ENCODE peak calls at places on chromosomes 3 and 15, in six cellular contexts. A, B, O, W, U and K are unnamed samples.

GRCh38 chr3:184261270-184262165 is at the start of gene CAMK2N2:
- DNase-seq in U (peak; percentile 37), W (peak; percentile 95), A (peak; percentile 83), B (peak; percentile 80), O (no peak), K (peak; percentile 70)

GRCh38 chr15:48283361-48284157 is 47.7 kb upstream of the DUT start:
- DNase-seq in W (no peak), O (no peak), U (no peak), A (no peak), B (no peak), K (no peak)

GRCh38 chr15:64686130-64686735 is 89.2 kb downstream of the RBPMS2 start:
- DNase-seq in W (peak; percentile 75), U (peak; percentile 74), B (peak; percentile 65), A (peak; percentile 67), O (no peak), K (peak; percentile 34)

GRCh38 chr3:34216713-34217346 is 418.4 kb downstream of the PDCD6IP start:
- DNase-seq in U (no peak), A (no peak), B (no peak), O (no peak), W (no peak), K (no peak)

GRCh38 chr3:133494469-133494868 is 79.0 kb upstream of the CDV3 start:
- DNase-seq in A (peak; percentile 28), U (peak; percentile 23), B (no peak), W (peak; percentile 89), O (no peak), K (no peak)

GRCh38 chr15:81375461-81375860 is 1.4 kb upstream of the TMC3 start:
- DNase-seq in U (no peak), W (no peak), B (no peak), O (no peak), A (no peak), K (no peak)

GRCh38 chr3:16548721-16549120 is 35.2 kb upstream of the RFTN1 start:
- DNase-seq in A (no peak), B (peak; percentile 87), W (no peak), O (peak; percentile 92), U (peak; percentile 88), K (peak; percentile 93)

GRCh38 chr3:13012228-13012691 is 61.0 kb downstream of the IQSEC1 start:
- DNase-seq in O (no peak), B (no peak), W (no peak), U (no peak), A (no peak), K (no peak)

GRCh38 chr3:51082363-51082762 is 302.7 kb upstream of the MANF start:
- DNase-seq in U (no peak), O (no peak), W (no peak), B (no peak), A (no peak), K (no peak)

GRCh38 chr3:53252105-53252946 is 3.5 kb downstream of the TKT start:
- DNase-seq in B (no peak), O (no peak), A (no peak), U (no peak), W (no peak), K (no peak)

GRCh38 chr3:53255360-53255774 is 455 bp downstream of the TKT start:
- DNase-seq in W (no peak), U (no peak), O (no peak), A (no peak), B (no peak), K (peak; percentile 26)

GRCh38 chr3:53254810-53255359 is 937 bp downstream of the TKT start:
- DNase-seq in W (peak; percentile 88), O (peak; percentile 52), A (no peak), B (peak; percentile 71), U (peak; percentile 51), K (peak; percentile 68)

GRCh38 chr3:53254190-53254809 is 1.5 kb downstream of the TKT start:
- DNase-seq in O (peak; percentile 11), U (peak; percentile 21), B (peak; percentile 38), A (no peak), W (no peak), K (peak; percentile 20)

GRCh38 chr3:53253707-53254106 is 2.1 kb downstream of the TKT start:
- DNase-seq in B (no peak), U (peak; percentile 13), A (no peak), W (no peak), O (peak; percentile 19), K (no peak)
- TF ChIP-seq CTCF in B (no peak), U (no peak), A (no peak), W (no peak), O (no peak), K (no peak)

GRCh38 chr3:9825461-9826040 is 15.5 kb downstream of the TTLL3 start:
- DNase-seq in A (no peak), U (no peak), W (no peak), O (no peak), B (no peak), K (no peak)

GRCh38 chr3:9831253-9831652 is 12.6 kb downstream of the RPUSD3 start:
- DNase-seq in A (no peak), O (no peak), B (no peak), U (no peak), W (no peak), K (no peak)

GRCh38 chr3:9828801-9829755 is 14.7 kb downstream of the RPUSD3 start:
- DNase-seq in A (no peak), U (no peak), B (no peak), W (no peak), O (no peak), K (no peak)

GRCh38 chr3:9826815-9827574 is 16.8 kb downstream of the RPUSD3 start:
- DNase-seq in B (peak; percentile 63), U (peak; percentile 30), O (no peak), W (peak; percentile 84), A (peak; percentile 44), K (no peak)
- TF ChIP-seq CTCF in B (peak; percentile 59), U (peak; percentile 28), O (peak; percentile 64), W (peak; percentile 73), A (peak; percentile 46), K (peak; percentile 25)

GRCh38 chr15:59632714-59633113 is 21.1 kb downstream of the GCNT3 start:
- DNase-seq in O (no peak), U (peak; percentile 5), A (peak; percentile 54), B (peak; percentile 28), W (peak; percentile 86), K (no peak)
- TF ChIP-seq CTCF in O (peak; percentile 56), U (peak; percentile 52), A (peak; percentile 63), B (peak; percentile 37), W (peak; percentile 80), K (peak; percentile 43)

GRCh38 chr15:63374686-63375520 is 6.7 kb downstream of the CA12 start:
- DNase-seq in W (no peak), B (peak; percentile 53), O (peak; percentile 50), A (no peak), U (peak; percentile 83), K (peak; percentile 70)
- TF ChIP-seq CTCF in W (no peak), B (no peak), O (no peak), A (no peak), U (no peak), K (no peak)

DNA sequence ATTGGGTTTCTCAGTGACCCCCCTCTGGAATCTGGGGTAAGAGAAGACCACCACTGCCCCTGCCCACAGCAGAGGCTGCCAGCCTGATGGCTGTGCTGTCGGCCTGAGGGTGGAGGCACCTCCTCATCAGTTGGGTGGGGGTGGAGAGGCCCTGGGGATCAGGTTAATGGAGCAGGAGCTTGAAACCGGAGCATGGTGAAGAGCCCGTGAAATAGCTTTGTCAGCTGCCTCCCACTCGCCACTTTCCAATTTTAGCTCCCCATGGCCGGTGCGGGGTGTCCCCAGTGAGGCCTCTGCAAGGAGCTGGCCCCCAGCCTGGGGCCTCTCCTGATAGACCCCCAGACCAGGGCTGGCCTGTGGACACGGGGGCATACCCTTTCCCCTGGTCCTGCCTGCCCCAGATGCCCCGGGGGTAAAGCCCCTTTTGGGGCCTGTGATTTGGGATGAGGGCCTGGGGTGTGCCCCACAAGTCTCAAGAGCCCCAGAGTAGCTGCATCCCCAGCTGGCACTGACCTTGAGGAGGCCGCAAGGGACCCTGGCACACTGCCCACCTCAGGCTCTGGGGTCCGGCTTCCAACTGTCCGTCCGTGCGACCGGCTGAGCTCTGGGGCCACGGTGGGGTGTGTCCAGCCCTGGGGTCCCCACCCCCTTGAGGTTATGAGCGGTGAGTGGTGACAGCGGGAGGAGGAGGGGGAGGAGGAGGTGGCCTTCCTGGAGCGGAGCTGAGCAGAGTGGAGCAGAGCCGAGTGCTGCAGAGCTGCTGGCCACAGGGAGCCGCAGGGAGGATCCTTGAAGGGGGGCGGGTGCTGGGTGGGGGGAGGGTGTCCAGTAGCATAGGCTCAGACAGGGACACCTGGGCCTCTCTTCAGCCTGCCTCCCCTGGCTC is at the start of gene HHATL:
- DNase-seq in W (no peak), O (no peak), B (no peak), U (no peak), A (no peak), K (no peak)
- TF ChIP-seq CTCF in W (no peak), O (no peak), B (no peak), U (no peak), A (no peak), K (no peak)

GRCh38 chr3:107753494-107753893 is 230.7 kb downstream of the BBX start:
- DNase-seq in A (peak; percentile 5), O (peak; percentile 32), W (peak; percentile 87), U (peak; percentile 53), B (peak; percentile 63), K (peak; percentile 39)
- TF ChIP-seq CTCF in A (peak; percentile 43), O (peak; percentile 62), W (peak; percentile 81), U (peak; percentile 68), B (peak; percentile 82), K (peak; percentile 62)